ENCODE peak calls at places on chromosome 14, in six cellular contexts. One of them, this sample, is unnamed.

GRCh38 chr14:64591809-64592208 is 42.0 kb downstream of the PPP1R36 start:
- DNase-seq in prostate gland: no peak
- DNase-seq in tibial nerve: no peak
- DNase-seq in HepG2: no peak
- DNase-seq in A549: no peak
- DNase-seq in adrenal gland: no peak
- DNase-seq in this sample: no peak

GRCh38 chr14:90276627-90277367 is 20.4 kb downstream of the PSMC1 start:
- DNase-seq in prostate gland: no peak
- DNase-seq in tibial nerve: no peak
- DNase-seq in HepG2: no peak
- DNase-seq in A549: no peak
- DNase-seq in adrenal gland: no peak
- DNase-seq in this sample: peak

GRCh38 chr14:94334837-94335236 is 11.7 kb upstream of the SERPINA6 start:
- DNase-seq in prostate gland: no peak
- DNase-seq in tibial nerve: no peak
- DNase-seq in HepG2: no peak
- DNase-seq in A549: no peak
- DNase-seq in adrenal gland: no peak
- DNase-seq in this sample: no peak

GRCh38 chr14:38627163-38627562 is 371.3 kb upstream of the CLEC14A start:
- DNase-seq in prostate gland: no peak
- DNase-seq in tibial nerve: no peak
- DNase-seq in HepG2: no peak
- DNase-seq in A549: no peak
- DNase-seq in adrenal gland: no peak
- DNase-seq in this sample: no peak

GRCh38 chr14:58566979-58567378 is 70.8 kb upstream of the DACT1 start:
- DNase-seq in prostate gland: no peak
- DNase-seq in tibial nerve: no peak
- DNase-seq in HepG2: no peak
- DNase-seq in A549: no peak
- DNase-seq in adrenal gland: no peak
- DNase-seq in this sample: no peak

GRCh38 chr14:50311337-50311973 is 574 bp downstream of the L2HGDH start:
- DNase-seq in prostate gland: no peak
- DNase-seq in tibial nerve: peak
- DNase-seq in HepG2: peak
- DNase-seq in A549: no peak
- DNase-seq in adrenal gland: peak
- DNase-seq in this sample: no peak

GRCh38 chr14:104585966-104586702 is 6.6 kb downstream of the C14orf180 start:
- DNase-seq in prostate gland: no peak
- DNase-seq in tibial nerve: no peak
- DNase-seq in HepG2: no peak
- DNase-seq in A549: no peak
- DNase-seq in adrenal gland: peak
- DNase-seq in this sample: no peak

GRCh38 chr14:103522649-103523582 is at the start of gene CKB:
- DNase-seq in prostate gland: peak
- DNase-seq in tibial nerve: no peak
- DNase-seq in HepG2: no peak
- DNase-seq in A549: peak
- DNase-seq in adrenal gland: peak
- DNase-seq in this sample: no peak

GRCh38 chr14:103716091-103716801 is 636 bp downstream of the ZFYVE21 start:
- DNase-seq in prostate gland: no peak
- DNase-seq in tibial nerve: no peak
- DNase-seq in HepG2: no peak
- DNase-seq in A549: no peak
- DNase-seq in adrenal gland: peak
- DNase-seq in this sample: peak

GRCh38 chr14:33356167-33356566 is 417.5 kb downstream of the NPAS3 start:
- DNase-seq in prostate gland: no peak
- DNase-seq in tibial nerve: no peak
- DNase-seq in HepG2: no peak
- DNase-seq in A549: no peak
- DNase-seq in adrenal gland: no peak
- DNase-seq in this sample: no peak

GRCh38 chr14:92437309-92437708 is 76.3 kb upstream of the RIN3 start:
- DNase-seq in prostate gland: no peak
- DNase-seq in tibial nerve: no peak
- DNase-seq in HepG2: no peak
- DNase-seq in A549: no peak
- DNase-seq in adrenal gland: no peak
- DNase-seq in this sample: no peak

GRCh38 chr14:104898870-104899510 is 25.7 kb upstream of the PLD4 start:
- DNase-seq in prostate gland: no peak
- DNase-seq in tibial nerve: no peak
- DNase-seq in HepG2: no peak
- DNase-seq in A549: no peak
- DNase-seq in adrenal gland: no peak
- DNase-seq in this sample: no peak

GRCh38 chr14:37655418-37655817 is 60.0 kb downstream of the TTC6 start:
- DNase-seq in prostate gland: no peak
- DNase-seq in tibial nerve: no peak
- DNase-seq in HepG2: peak
- DNase-seq in A549: peak
- DNase-seq in adrenal gland: no peak
- DNase-seq in this sample: no peak

GRCh38 chr14:70259420-70259819 is 70.7 kb upstream of the SLC8A3 start:
- DNase-seq in prostate gland: no peak
- DNase-seq in tibial nerve: no peak
- DNase-seq in HepG2: no peak
- DNase-seq in A549: no peak
- DNase-seq in adrenal gland: no peak
- DNase-seq in this sample: no peak

GRCh38 chr14:24808412-24808811 is 174.4 kb upstream of the GZMB start:
- DNase-seq in prostate gland: no peak
- DNase-seq in tibial nerve: no peak
- DNase-seq in HepG2: no peak
- DNase-seq in A549: no peak
- DNase-seq in adrenal gland: no peak
- DNase-seq in this sample: no peak

GRCh38 chr14:68104518-68104917 is 284.9 kb downstream of the RAD51B start:
- DNase-seq in prostate gland: no peak
- DNase-seq in tibial nerve: no peak
- DNase-seq in HepG2: peak
- DNase-seq in A549: peak
- DNase-seq in adrenal gland: no peak
- DNase-seq in this sample: no peak

GRCh38 chr14:62957562-62957961 is 87.7 kb downstream of the KCNH5 start:
- DNase-seq in prostate gland: no peak
- DNase-seq in tibial nerve: no peak
- DNase-seq in HepG2: no peak
- DNase-seq in A549: no peak
- DNase-seq in adrenal gland: no peak
- DNase-seq in this sample: peak

GRCh38 chr14:97379091-97379531 is 581.9 kb downstream of the VRK1 start:
- DNase-seq in prostate gland: no peak
- DNase-seq in tibial nerve: no peak
- DNase-seq in HepG2: no peak
- DNase-seq in A549: no peak
- DNase-seq in adrenal gland: no peak
- DNase-seq in this sample: no peak

GRCh38 chr14:41636492-41637392 is 30.1 kb downstream of the LRFN5 start:
- DNase-seq in prostate gland: no peak
- DNase-seq in tibial nerve: no peak
- DNase-seq in HepG2: peak
- DNase-seq in A549: peak
- DNase-seq in adrenal gland: no peak
- DNase-seq in this sample: no peak

GRCh38 chr14:21711360-21711961 is 37.8 kb upstream of the OR4E1 start:
- DNase-seq in prostate gland: peak
- DNase-seq in tibial nerve: peak
- DNase-seq in HepG2: peak
- DNase-seq in A549: peak
- DNase-seq in adrenal gland: peak
- DNase-seq in this sample: peak

GRCh38 chr14:22394616-22395015 is 194.4 kb downstream of the DAD1 start:
- DNase-seq in prostate gland: no peak
- DNase-seq in tibial nerve: no peak
- DNase-seq in HepG2: no peak
- DNase-seq in A549: no peak
- DNase-seq in adrenal gland: no peak
- DNase-seq in this sample: no peak

GRCh38 chr14:85085981-85086380 is 444.0 kb upstream of the FLRT2 start:
- DNase-seq in prostate gland: no peak
- DNase-seq in tibial nerve: no peak
- DNase-seq in HepG2: no peak
- DNase-seq in A549: no peak
- DNase-seq in adrenal gland: no peak
- DNase-seq in this sample: no peak

GRCh38 chr14:90381999-90382451 is 14.8 kb upstream of the CALM1 start:
- DNase-seq in prostate gland: peak
- DNase-seq in tibial nerve: peak
- DNase-seq in HepG2: peak
- DNase-seq in A549: no peak
- DNase-seq in adrenal gland: peak
- DNase-seq in this sample: no peak

GRCh38 chr14:55354500-55354899 is 57.1 kb downstream of the ATG14 start:
- DNase-seq in prostate gland: peak
- DNase-seq in tibial nerve: peak
- DNase-seq in HepG2: peak
- DNase-seq in A549: peak
- DNase-seq in adrenal gland: peak
- DNase-seq in this sample: peak

GRCh38 chr14:35879654-35880249 is 53.6 kb downstream of the BRMS1L start:
- DNase-seq in prostate gland: no peak
- DNase-seq in tibial nerve: no peak
- DNase-seq in HepG2: peak
- DNase-seq in A549: peak
- DNase-seq in adrenal gland: no peak
- DNase-seq in this sample: no peak

GRCh38 chr14:34420547-34421150 is 41.4 kb downstream of the SPTSSA start:
- DNase-seq in prostate gland: no peak
- DNase-seq in tibial nerve: no peak
- DNase-seq in HepG2: no peak
- DNase-seq in A549: no peak
- DNase-seq in adrenal gland: no peak
- DNase-seq in this sample: no peak

GRCh38 chr14:93496856-93497255 is 66.1 kb downstream of the UNC79 start:
- DNase-seq in prostate gland: no peak
- DNase-seq in tibial nerve: no peak
- DNase-seq in HepG2: no peak
- DNase-seq in A549: no peak
- DNase-seq in adrenal gland: no peak
- DNase-seq in this sample: no peak

GRCh38 chr14:74085047-74085637 is 386 bp downstream of the LIN52 start:
- DNase-seq in prostate gland: no peak
- DNase-seq in tibial nerve: no peak
- DNase-seq in HepG2: peak
- DNase-seq in A549: peak
- DNase-seq in adrenal gland: no peak
- DNase-seq in this sample: peak
- TF ChIP-seq POLR2A in prostate gland: no peak
- TF ChIP-seq POLR2A in tibial nerve: no peak
- TF ChIP-seq POLR2A in HepG2: no peak
- TF ChIP-seq POLR2A in A549: no peak
- TF ChIP-seq POLR2A in adrenal gland: no peak
- TF ChIP-seq POLR2A in this sample: no peak

DNA sequence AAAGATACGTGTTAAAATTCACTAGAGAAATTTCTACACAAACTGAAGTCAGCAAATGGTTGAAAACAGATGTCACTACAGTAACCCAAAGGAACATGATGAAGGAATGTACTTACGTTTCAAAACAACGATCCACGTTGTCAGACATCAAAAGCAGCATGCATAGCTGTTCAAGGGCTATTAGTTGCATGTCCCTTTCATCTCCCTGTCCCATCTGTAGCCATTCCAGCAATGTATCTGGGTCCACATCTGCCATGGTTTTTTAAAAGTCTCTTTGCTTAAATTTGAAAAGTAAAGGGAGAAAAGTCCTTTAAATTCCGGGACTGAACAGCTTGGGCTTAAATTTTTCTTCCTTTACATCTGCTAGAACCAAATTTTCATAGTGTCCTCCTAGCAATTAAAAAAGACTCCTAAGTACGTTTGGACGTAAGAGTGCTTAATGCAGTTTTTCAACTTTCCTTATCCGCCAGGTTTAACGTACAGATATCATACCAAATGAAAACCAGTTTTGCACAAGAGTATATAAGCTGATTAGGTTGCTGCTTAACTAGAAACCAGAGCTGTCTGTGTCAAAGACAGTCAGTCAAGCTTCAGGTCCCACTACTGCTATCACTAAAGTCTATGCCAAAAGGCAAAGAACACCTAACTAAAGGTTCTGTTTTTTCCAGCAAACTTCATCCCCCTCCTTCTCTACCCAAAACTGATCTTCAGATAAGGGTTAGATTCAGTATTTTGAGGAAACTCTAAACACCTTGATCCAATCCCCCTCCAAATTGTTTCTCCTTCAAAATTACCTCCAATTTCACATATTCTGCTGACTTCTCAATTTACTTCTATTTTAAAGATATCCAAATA is 1.7 kb downstream of the HECTD1 start:
- DNase-seq in prostate gland: no peak
- DNase-seq in tibial nerve: no peak
- DNase-seq in HepG2: peak
- DNase-seq in A549: peak
- DNase-seq in adrenal gland: no peak
- DNase-seq in this sample: no peak
- TF ChIP-seq POLR2A in prostate gland: peak
- TF ChIP-seq POLR2A in tibial nerve: no peak
- TF ChIP-seq POLR2A in HepG2: no peak
- TF ChIP-seq POLR2A in A549: no peak
- TF ChIP-seq POLR2A in adrenal gland: no peak
- TF ChIP-seq POLR2A in this sample: no peak

DNA sequence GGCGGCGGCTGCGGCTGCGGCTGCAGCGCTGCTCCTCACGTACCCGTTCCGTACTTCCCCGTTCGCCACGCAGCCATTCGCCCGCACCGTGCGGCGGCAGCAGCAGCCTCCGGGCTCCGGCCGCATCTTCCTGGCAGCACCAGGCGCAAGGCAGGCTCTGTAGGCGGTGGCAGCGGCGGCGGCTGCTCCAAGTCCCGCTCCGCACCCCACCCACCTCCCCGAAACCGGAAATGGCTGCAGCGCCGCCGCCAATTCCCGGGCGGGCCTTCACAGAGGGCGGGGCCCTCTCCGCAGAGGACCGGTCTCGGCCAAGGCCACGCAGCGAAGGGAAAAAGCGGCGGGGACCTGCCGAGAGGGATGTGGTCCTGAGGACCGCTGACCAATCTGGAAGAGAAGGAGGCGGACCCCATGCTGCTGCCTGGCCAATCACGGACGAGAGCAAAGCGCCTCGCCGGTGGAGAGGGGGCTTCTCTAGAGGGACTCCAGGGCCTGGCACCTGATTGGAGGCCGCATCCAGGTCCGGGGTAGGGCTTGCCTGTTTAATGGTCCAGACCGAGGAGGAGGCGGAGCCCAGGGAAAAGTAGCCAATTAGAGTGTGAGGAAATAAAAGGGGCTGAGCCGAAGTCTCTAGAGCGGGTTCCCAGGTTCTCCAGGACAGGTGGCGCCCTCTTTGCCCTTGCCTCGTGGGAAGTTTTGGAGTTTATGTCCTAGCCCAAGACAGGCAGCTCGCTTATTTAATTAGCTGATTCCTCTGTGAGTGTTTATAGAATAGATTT is at the start of gene SPTLC2:
- DNase-seq in prostate gland: peak
- DNase-seq in tibial nerve: peak
- DNase-seq in HepG2: peak
- DNase-seq in A549: peak
- DNase-seq in adrenal gland: peak
- DNase-seq in this sample: peak
- TF ChIP-seq POLR2A in prostate gland: peak
- TF ChIP-seq POLR2A in tibial nerve: peak
- TF ChIP-seq POLR2A in HepG2: peak
- TF ChIP-seq POLR2A in A549: peak
- TF ChIP-seq POLR2A in adrenal gland: peak
- TF ChIP-seq POLR2A in this sample: peak

GRCh38 chr14:61812347-61813100 is 50.3 kb downstream of the SNAPC1 start:
- DNase-seq in prostate gland: no peak
- DNase-seq in tibial nerve: no peak
- DNase-seq in HepG2: no peak
- DNase-seq in A549: no peak
- DNase-seq in adrenal gland: no peak
- DNase-seq in this sample: no peak
- TF ChIP-seq POLR2A in prostate gland: no peak
- TF ChIP-seq POLR2A in tibial nerve: no peak
- TF ChIP-seq POLR2A in HepG2: no peak
- TF ChIP-seq POLR2A in A549: no peak
- TF ChIP-seq POLR2A in adrenal gland: no peak
- TF ChIP-seq POLR2A in this sample: no peak